ENCODE peak calls at places on chromosomes 7 and 10, in ten cellular contexts. E is psoas muscle, H is spleen, G is prostate gland, Y is transverse colon, Q is GM23248, W is PC-3, R is fibroblast of lung, A is DND-41, Z is mucosa of descending colon. N is an unnamed sample. For H3K4me1, the result is how much of the 10 kb centered on the place peaks cover.

GRCh38 chr10:62384057-62384446 is 9.9 kb downstream of the ZNF365 start:
- DNase-seq in G (no peak), Y (no peak), Q (peak), A (peak), R (peak), W (peak), E (no peak), H (no peak), Z (peak), N (no peak)

GRCh38 chr7:150357277-150357676 is 11.3 kb upstream of the REPIN1 start:
- DNase-seq in Q (no peak), Y (no peak), R (no peak), W (no peak), E (no peak), A (peak), G (no peak), Z (no peak), H (peak), N (peak)

GRCh38 chr7:37052673-37053072 is 328.4 kb upstream of the AOAH start:
- DNase-seq in E (no peak), G (no peak), Q (peak), Y (no peak), W (peak), R (peak), Z (peak), A (peak), H (no peak), N (no peak)

GRCh38 chr7:107078517-107078966 is 34.0 kb downstream of the PRKAR2B start:
- DNase-seq in Y (no peak), Z (no peak), R (peak), W (peak), E (no peak), A (no peak), G (no peak), Q (peak), H (no peak), N (no peak)

GRCh38 chr7:50502947-50503346 is 52.8 kb upstream of the FIGNL1 start:
- DNase-seq in Y (no peak), E (peak), A (no peak), W (no peak), Q (no peak), R (peak), H (peak), G (no peak), Z (no peak), N (no peak)

GRCh38 chr10:126075009-126075408 is 178.6 kb downstream of the FANK1 start:
- DNase-seq in E (no peak), A (no peak), Y (no peak), R (peak), Z (no peak), H (no peak), W (peak), Q (no peak), G (no peak), N (no peak)

GRCh38 chr7:4147931-4148620 is 534.0 kb upstream of the FOXK1 start:
- DNase-seq in A (no peak), Y (no peak), E (no peak), W (no peak), R (no peak), G (no peak), Q (no peak), H (no peak), Z (no peak), N (no peak)

GRCh38 chr10:114970515-114970914 is 32.5 kb downstream of the TRUB1 start:
- DNase-seq in H (no peak), W (no peak), Z (no peak), R (no peak), E (no peak), G (no peak), Y (no peak), Q (no peak), A (peak), N (no peak)

GRCh38 chr7:55214707-55215106 is 150.4 kb upstream of the LANCL2 start:
- DNase-seq in Y (no peak), E (no peak), Q (peak), G (no peak), W (no peak), A (no peak), Z (no peak), H (no peak), R (peak), N (no peak)

GRCh38 chr7:134434701-134435100 is 24.2 kb downstream of the AKR1B1 start:
- DNase-seq in R (no peak), Y (no peak), Q (peak), H (no peak), E (no peak), W (no peak), Z (no peak), A (no peak), G (no peak), N (no peak)

GRCh38 chr10:71708301-71708703 is 11.3 kb downstream of the C10orf105 start:
- DNase-seq in Q (peak), Z (peak), G (peak), Y (peak), H (peak), E (no peak), W (peak), R (peak), A (peak), N (no peak)

GRCh38 chr10:35872666-35873065 is 230.6 kb upstream of the FZD8 start:
- DNase-seq in A (no peak), H (no peak), G (no peak), Z (no peak), E (no peak), Q (no peak), W (no peak), Y (no peak), R (no peak), N (no peak)

GRCh38 chr7:34091330-34091917 is 186.1 kb downstream of the BMPER start:
- DNase-seq in Y (peak), W (peak), A (no peak), H (no peak), R (peak), E (peak), G (no peak), Q (peak), Z (peak), N (no peak)

GRCh38 chr7:44347546-44348114 is 22.2 kb upstream of the CAMK2B start:
- DNase-seq in Q (no peak), E (no peak), R (no peak), Z (no peak), Y (no peak), W (peak), A (no peak), H (no peak), G (no peak), N (no peak)

GRCh38 chr7:106736508-106737201 is 75.7 kb upstream of the CCDC71L start:
- DNase-seq in Y (peak), Z (peak), E (no peak), Q (peak), W (peak), G (peak), R (peak), H (no peak), A (peak), N (no peak)

GRCh38 chr7:118872568-118872967 is 648.1 kb downstream of the ANKRD7 start:
- DNase-seq in R (no peak), Y (no peak), Z (no peak), G (peak), W (peak), A (no peak), E (no peak), H (no peak), Q (no peak), N (no peak)

GRCh38 chr7:82443044-82443800 is at the start of gene CACNA2D1:
- DNase-seq in H (no peak), Y (peak), G (peak), A (no peak), R (peak), Q (peak), W (no peak), Z (peak), E (peak), N (no peak)

GRCh38 chr10:99870051-99870730 is 87.8 kb downstream of the ABCC2 start:
- DNase-seq in G (no peak), R (peak), W (no peak), Q (peak), E (no peak), Y (no peak), Z (no peak), A (peak), H (no peak), N (no peak)

GRCh38 chr7:148809856-148810255 is 74.2 kb downstream of the EZH2 start:
- DNase-seq in Q (no peak), H (no peak), Y (no peak), E (no peak), Z (no peak), R (no peak), W (no peak), A (no peak), G (no peak), N (no peak)

GRCh38 chr7:83701744-83702143 is 52.8 kb upstream of the SEMA3E start:
- DNase-seq in R (no peak), W (no peak), E (no peak), Q (no peak), G (no peak), Z (no peak), Y (no peak), H (no peak), A (no peak), N (no peak)

GRCh38 chr7:42456756-42457276 is 219.8 kb upstream of the GLI3 start:
- DNase-seq in W (peak), Q (peak), Z (no peak), E (no peak), R (no peak), G (no peak), H (no peak), Y (no peak), A (no peak), N (no peak)

GRCh38 chr10:119620241-119620753 is 23.5 kb upstream of the TIAL1 start:
- DNase-seq in Z (no peak), R (peak), Y (no peak), W (peak), E (no peak), A (no peak), Q (peak), G (no peak), H (peak), N (no peak)

GRCh38 chr7:13829914-13830603 is 159.4 kb downstream of the ETV1 start:
- DNase-seq in Q (peak), A (no peak), Z (no peak), Y (no peak), W (peak), E (no peak), H (no peak), G (no peak), R (peak), N (no peak)

GRCh38 chr7:113100091-113100723 is 13.6 kb upstream of the GPR85 start:
- DNase-seq in E (peak), G (peak), Y (no peak), Z (no peak), R (peak), Q (peak), W (no peak), H (no peak), A (no peak), N (no peak)

GRCh38 chr10:80411267-80411668 is 2.9 kb downstream of the PRXL2A start:
- DNase-seq in R (no peak), W (no peak), A (no peak), H (no peak), Z (peak), E (peak), Y (peak), G (no peak), Q (no peak), N (no peak)

GRCh38 chr10:120423350-120424197 is 33.5 kb upstream of the PLPP4 start:
- DNase-seq in A (peak), W (peak), Q (peak), Y (peak), E (no peak), Z (peak), G (peak), H (no peak), R (peak), N (no peak)

GRCh38 chr7:148672041-148672440 is 26.7 kb upstream of the CUL1 start:
- DNase-seq in Y (no peak), Q (no peak), E (no peak), G (no peak), H (no peak), R (no peak), A (peak), W (no peak), Z (no peak), N (no peak)

DNA sequence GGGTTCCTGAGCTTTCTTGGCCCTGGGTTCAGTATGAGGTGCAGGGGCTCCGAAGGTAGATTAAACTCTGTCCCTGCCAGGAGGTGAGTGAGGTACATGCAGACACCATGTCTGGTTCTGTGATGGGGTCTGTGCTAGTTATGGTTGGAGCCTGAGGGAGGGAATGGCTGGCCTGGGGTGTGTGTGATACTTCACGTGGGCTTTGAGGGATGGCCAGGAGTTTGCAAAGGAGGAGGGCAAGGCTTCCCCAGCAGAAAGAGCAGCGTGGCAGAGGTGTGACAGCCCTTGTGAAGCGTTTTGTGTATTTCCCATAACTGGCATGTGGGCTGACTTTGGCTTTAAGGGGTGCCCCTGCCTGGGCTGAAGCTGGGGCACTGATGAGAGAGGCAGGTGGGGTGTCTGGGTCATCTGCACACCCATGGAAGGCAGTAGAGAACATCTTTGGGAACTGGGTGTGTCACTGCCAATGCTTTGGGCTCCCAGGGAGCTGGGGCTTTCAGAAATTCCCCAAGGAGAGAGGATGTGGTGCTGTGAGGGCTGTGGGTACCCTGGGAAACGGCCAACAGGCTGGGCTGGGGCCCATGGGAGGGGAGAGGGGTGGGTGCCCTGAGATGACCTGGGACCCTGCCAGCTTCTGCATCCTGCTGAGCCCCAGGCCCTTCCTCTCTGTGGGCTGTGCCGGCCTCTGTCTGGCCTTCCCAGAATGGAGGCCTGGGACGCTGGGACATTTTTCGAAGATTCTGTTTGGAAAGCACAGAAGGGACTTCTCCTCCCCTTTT is 4.6 kb downstream of the PALD1 start:
- DNase-seq in Q (no peak), H (no peak), A (no peak), R (no peak), Y (no peak), E (no peak), G (no peak), Z (no peak), W (no peak), N (no peak)
- H3K4me1 ChIP-seq in Q (under half), H (half or more), A (under half), R (under half), Y (under half), E (under half), G (under half), Z (under half), W (under half), N (under half)

DNA sequence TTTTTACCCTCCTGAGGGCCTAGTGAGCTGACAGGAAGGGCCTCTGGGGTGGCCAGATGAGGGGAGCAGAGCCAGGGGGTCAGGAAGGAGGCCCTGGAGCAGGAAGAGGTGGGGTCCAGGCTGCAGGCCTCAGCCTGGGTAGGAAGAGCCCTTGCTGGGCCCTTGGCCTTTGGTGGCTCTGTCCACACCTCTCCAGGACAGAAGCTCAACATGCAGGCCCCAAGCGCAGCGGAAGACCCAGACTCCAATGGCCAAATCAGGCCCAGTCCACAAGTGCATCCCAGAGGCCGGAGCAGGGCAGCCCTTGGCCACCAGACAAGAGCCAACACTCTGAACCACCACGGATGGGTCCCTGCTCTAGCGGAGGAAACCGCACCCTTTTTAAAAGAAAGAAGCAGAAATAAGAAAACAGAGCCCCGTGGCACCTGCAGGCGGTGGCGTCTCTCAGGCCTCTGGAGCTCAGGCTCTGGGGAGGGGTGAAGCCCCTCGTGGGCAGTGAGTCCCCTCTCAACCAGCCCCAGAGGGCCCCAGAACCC is 52.8 kb downstream of the FOXL3 start:
- DNase-seq in A (no peak), R (no peak), G (no peak), Y (no peak), Z (no peak), E (no peak), W (no peak), Q (no peak), H (no peak), N (no peak)
- H3K4me1 ChIP-seq in A (under half), R (under half), G (under half), Y (under half), Z (under half), E (under half), W (under half), Q (under half), H (under half), N (under half)

GRCh38 chr7:95470452-95470851 is 15.3 kb upstream of the ASB4 start:
- DNase-seq in W (peak), G (no peak), Q (peak), Z (peak), R (peak), A (peak), H (no peak), E (no peak), Y (peak), N (no peak)

GRCh38 chr7:95471076-95471475 is 14.7 kb upstream of the ASB4 start:
- DNase-seq in Q (no peak), W (no peak), G (no peak), Z (no peak), Y (no peak), E (no peak), H (no peak), R (no peak), A (no peak), N (no peak)

GRCh38 chr7:95476072-95476845 is 9.5 kb upstream of the ASB4 start:
- DNase-seq in A (no peak), G (no peak), Q (no peak), Z (no peak), E (no peak), Y (no peak), R (no peak), H (no peak), W (no peak), N (no peak)

GRCh38 chr7:95472521-95473160 is 13.1 kb upstream of the ASB4 start:
- DNase-seq in W (no peak), Q (peak), E (no peak), A (no peak), R (peak), Z (no peak), Y (no peak), G (no peak), H (no peak), N (no peak)

DNA sequence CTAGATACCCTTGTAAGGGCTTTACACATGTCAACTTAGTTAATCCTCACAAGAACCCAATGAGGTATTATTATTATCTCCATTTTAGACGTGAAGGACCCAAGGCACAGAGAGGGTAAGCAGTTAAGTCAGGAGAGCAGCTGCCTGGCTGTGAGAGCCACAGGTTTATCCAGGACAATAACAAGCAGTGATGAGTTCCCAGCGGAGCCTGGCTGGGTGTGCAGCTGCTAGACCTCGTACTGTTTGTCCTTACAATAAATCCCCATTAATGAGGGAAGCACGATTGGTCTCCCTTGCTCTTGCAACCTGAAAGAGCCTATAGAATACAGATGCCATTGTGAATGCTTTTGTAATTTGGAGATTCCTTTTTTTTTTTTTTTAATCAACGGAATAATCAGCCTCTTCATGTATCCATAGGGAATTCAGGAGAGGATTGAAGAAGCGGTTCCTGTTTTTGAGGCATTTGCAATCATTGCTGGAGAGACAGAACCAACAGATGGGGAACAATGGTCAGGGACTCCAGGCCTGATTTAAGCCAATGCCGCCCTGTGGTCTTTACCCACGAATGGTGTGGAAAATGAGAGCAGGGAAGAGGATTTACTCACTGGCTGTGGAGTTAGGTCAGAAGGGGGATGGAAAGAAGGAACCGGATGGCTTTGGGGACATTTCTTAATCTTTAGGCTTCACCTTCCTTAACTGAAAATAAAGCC is 12.3 kb upstream of the ASB4 start:
- DNase-seq in W (no peak), Y (no peak), E (no peak), A (no peak), G (no peak), R (no peak), H (no peak), Q (no peak), Z (no peak), N (no peak)
- H3K4me1 ChIP-seq in W (under half), Y (under half), E (under half), A (half or more), G (under half), R (under half), H (under half), Q (under half), Z (under half), N (under half)

GRCh38 chr7:142813699-142814098 is 41.2 kb upstream of the EPHB6 start:
- DNase-seq in Y (no peak), W (no peak), A (no peak), G (no peak), H (no peak), R (no peak), Q (no peak), E (no peak), Z (no peak), N (no peak)
- H3K4me1 ChIP-seq in Y (under half), W (half or more), A (half or more), G (under half), H (under half), R (under half), Q (under half), E (under half), Z (under half), N (under half)

GRCh38 chr7:100477871-100478248 is 1.2 kb downstream of the TSC22D4 start:
- DNase-seq in Z (no peak), H (no peak), Y (no peak), W (no peak), E (no peak), Q (peak), A (no peak), R (no peak), G (no peak), N (no peak)

GRCh38 chr7:100478966-100479660 is at the start of gene TSC22D4:
- DNase-seq in Z (peak), Y (peak), Q (peak), R (peak), H (peak), W (peak), G (peak), A (peak), E (peak), N (peak)

GRCh38 chr7:100476108-100476780 is 2.8 kb downstream of the TSC22D4 start:
- DNase-seq in A (no peak), Y (no peak), W (no peak), Q (peak), G (no peak), H (peak), R (no peak), Z (no peak), E (no peak), N (no peak)

GRCh38 chr7:100475549-100475948 is 3.5 kb downstream of the TSC22D4 start:
- DNase-seq in R (no peak), W (no peak), Z (no peak), Q (no peak), E (no peak), A (no peak), H (peak), G (no peak), Y (no peak), N (no peak)

GRCh38 chr7:100476903-100477870 is 1.8 kb downstream of the TSC22D4 start:
- DNase-seq in Y (peak), R (no peak), A (no peak), Q (peak), E (no peak), W (no peak), G (no peak), Z (peak), H (peak), N (no peak)
- H3K4me1 ChIP-seq in Y (under half), R (under half), A (under half), Q (under half), E (under half), W (under half), G (under half), Z (under half), H (half or more), N (under half)

DNA sequence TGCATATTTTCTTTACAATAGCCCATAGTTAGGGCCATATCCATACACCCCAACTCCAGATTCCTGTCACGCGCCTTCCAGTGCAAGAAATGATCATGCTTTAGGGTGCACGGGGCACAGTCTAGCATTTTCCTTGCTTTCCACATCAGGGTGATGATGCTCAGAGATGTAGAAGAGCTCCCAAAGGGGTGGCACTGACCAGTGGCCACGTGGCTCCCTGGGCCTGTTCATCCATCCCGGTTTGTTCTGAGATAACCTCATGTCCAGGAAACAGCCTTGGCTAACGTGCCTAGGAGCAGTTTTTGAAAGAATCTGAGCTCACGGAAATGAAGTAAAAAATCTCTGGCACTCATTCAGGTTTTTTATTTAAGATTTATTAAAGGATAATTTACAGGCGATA is 139.3 kb downstream of the GALNT17 start:
- DNase-seq in Y (no peak), Z (no peak), Q (no peak), A (no peak), E (no peak), W (no peak), H (no peak), G (no peak), R (no peak), N (no peak)
- H3K4me1 ChIP-seq in Y (under half), Z (under half), Q (under half), A (under half), E (under half), W (under half), H (under half), G (under half), R (under half), N (half or more)